ENCODE peak calls at places on chromosomes 3 and 15, in six cellular contexts. C is kidney, S is RWPE1, J is esophagus squamous epithelium, O is HCT116, T is left ventricle myocardium inferior. D is an unnamed sample.

GRCh38 chr3:146275476-146275875 is 24.6 kb upstream of the PLSCR4 start:
- DNase-seq in C (no peak), S (no peak), J (no peak), O (no peak), T (no peak), D (no peak)

GRCh38 chr3:155744626-155745324 is at the start of gene PLCH1:
- DNase-seq in C (peak; percentile 90), S (peak; percentile 38), J (no peak), O (peak; percentile 62), T (peak; percentile 55), D (no peak)

GRCh38 chr3:73625124-73625665 is 454 bp upstream of the PDZRN3 start:
- DNase-seq in C (peak; percentile 62), S (no peak), J (no peak), O (no peak), T (peak; percentile 54), D (no peak)

GRCh38 chr3:58414538-58415197 is 19.0 kb downstream of the PDHB start:
- DNase-seq in C (no peak), S (peak; percentile 39), J (no peak), O (peak; percentile 44), T (peak; percentile 33), D (no peak)

GRCh38 chr15:101308604-101309435 is 13.8 kb upstream of the SNRPA1 start:
- DNase-seq in C (no peak), S (no peak), J (no peak), O (no peak), T (no peak), D (no peak)

GRCh38 chr15:69757186-69757585 is 304.6 kb downstream of the RPLP1 start:
- DNase-seq in C (no peak), S (peak; percentile 20), J (no peak), O (no peak), T (no peak), D (no peak)

GRCh38 chr3:46946416-46946815 is 30.1 kb downstream of the CCDC12 start:
- DNase-seq in C (peak; percentile 87), S (no peak), J (no peak), O (no peak), T (no peak), D (no peak)

GRCh38 chr3:123026551-123027291 is 842 bp downstream of the SEMA5B start:
- DNase-seq in C (peak; percentile 81), S (no peak), J (no peak), O (no peak), T (peak; percentile 39), D (no peak)

GRCh38 chr3:65569845-65570405 is 468.8 kb downstream of the MAGI1 start:
- DNase-seq in C (no peak), S (no peak), J (no peak), O (no peak), T (no peak), D (no peak)

GRCh38 chr3:73490453-73491311 is 134.1 kb downstream of the PDZRN3 start:
- DNase-seq in C (peak; percentile 56), S (no peak), J (no peak), O (no peak), T (peak; percentile 47), D (no peak)

GRCh38 chr3:17039579-17039978 is 154.8 kb downstream of the PLCL2 start:
- DNase-seq in C (no peak), S (peak; percentile 66), J (no peak), O (peak; percentile 78), T (no peak), D (no peak)

GRCh38 chr3:154886437-154886836 is 193.7 kb upstream of the MME start:
- DNase-seq in C (no peak), S (peak; percentile 38), J (no peak), O (no peak), T (peak; percentile 19), D (no peak)

GRCh38 chr15:43165801-43166325 is 19.3 kb upstream of the CCNDBP1 start:
- DNase-seq in C (no peak), S (no peak), J (no peak), O (no peak), T (no peak), D (no peak)

GRCh38 chr15:80662129-80662528 is 33.0 kb upstream of the ABHD17C start:
- DNase-seq in C (no peak), S (no peak), J (no peak), O (no peak), T (no peak), D (no peak)

GRCh38 chr15:95278532-95279265 is 1047.3 kb downstream of the MCTP2 start:
- DNase-seq in C (no peak), S (no peak), J (no peak), O (no peak), T (no peak), D (no peak)

GRCh38 chr15:62879770-62880169 is 162.8 kb upstream of the TPM1 start:
- DNase-seq in C (no peak), S (no peak), J (no peak), O (no peak), T (no peak), D (no peak)

GRCh38 chr15:91408476-91409076 is 308.5 kb downstream of the SV2B start:
- DNase-seq in C (no peak), S (no peak), J (no peak), O (no peak), T (peak; percentile 14), D (no peak)

GRCh38 chr15:71611721-71612016 is 198.7 kb upstream of the NR2E3 start:
- DNase-seq in C (no peak), S (no peak), J (no peak), O (no peak), T (no peak), D (no peak)

GRCh38 chr3:133925960-133926735 is 30.5 kb upstream of the RAB6B start:
- DNase-seq in C (no peak), S (no peak), J (no peak), O (no peak), T (no peak), D (no peak)

GRCh38 chr15:78050851-78051250 is 26.7 kb downstream of the TBC1D2B start:
- DNase-seq in C (no peak), S (no peak), J (no peak), O (no peak), T (no peak), D (no peak)

GRCh38 chr15:31347067-31347975 is 20.7 kb downstream of the KLF13 start:
- DNase-seq in C (no peak), S (no peak), J (no peak), O (no peak), T (no peak), D (no peak)

GRCh38 chr3:120114981-120115380 is 20.7 kb upstream of the GSK3B start:
- DNase-seq in C (no peak), S (no peak), J (no peak), O (no peak), T (no peak), D (no peak)

GRCh38 chr3:38029400-38030125 is at the start of gene PLCD1:
- DNase-seq in C (peak; percentile 96), S (peak; percentile 40), J (no peak), O (no peak), T (peak; percentile 84), D (peak; percentile 43)

GRCh38 chr3:187025254-187025655 is 94.9 kb downstream of the ST6GAL1 start:
- DNase-seq in C (no peak), S (no peak), J (no peak), O (no peak), T (no peak), D (no peak)

GRCh38 chr3:13148561-13149330 is 75.5 kb upstream of the IQSEC1 start:
- DNase-seq in C (peak; percentile 53), S (no peak), J (no peak), O (no peak), T (no peak), D (no peak)

DNA sequence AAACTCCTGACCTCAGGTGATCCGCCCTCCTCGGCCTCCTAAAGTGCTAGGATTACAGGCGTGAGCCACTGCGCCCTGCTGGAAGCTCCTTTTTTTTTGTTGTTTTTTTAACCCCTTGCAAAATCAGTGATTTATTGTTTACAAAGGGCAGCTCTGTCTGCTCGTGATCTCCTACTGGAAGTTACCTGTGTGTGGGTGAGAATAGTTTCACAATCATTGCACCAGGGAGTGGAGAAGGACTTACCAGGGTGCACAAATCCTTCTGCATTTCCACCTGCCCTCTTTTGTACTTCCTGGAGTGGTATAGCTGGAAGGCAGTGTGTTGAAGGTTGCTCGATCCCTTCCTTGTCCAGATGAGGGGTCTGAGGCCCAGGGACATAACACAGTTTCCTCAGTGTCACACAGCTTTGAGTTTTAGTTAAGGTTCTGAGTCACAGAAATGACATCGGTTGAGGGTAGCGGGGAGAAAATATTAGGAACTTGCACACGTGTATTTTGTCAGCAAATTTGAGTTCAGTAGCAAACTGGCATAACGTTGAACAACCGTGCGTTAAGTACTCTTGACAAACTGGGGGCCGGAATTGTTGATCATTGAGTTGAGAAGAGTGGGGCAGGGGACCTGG is 11.3 kb upstream of the TRAK1 start:
- DNase-seq in C (no peak), S (peak; percentile 30), J (no peak), O (no peak), T (no peak), D (no peak)
- H3K27ac ChIP-seq in C (peak overlapping the region; percentile 76), S (peak overlapping the region; percentile 78), J (peak overlapping the region; percentile 69), O (peak overlapping the region; percentile 54), T (peak overlapping the region; percentile 78), D (peak overlapping the region; percentile 88)

DNA sequence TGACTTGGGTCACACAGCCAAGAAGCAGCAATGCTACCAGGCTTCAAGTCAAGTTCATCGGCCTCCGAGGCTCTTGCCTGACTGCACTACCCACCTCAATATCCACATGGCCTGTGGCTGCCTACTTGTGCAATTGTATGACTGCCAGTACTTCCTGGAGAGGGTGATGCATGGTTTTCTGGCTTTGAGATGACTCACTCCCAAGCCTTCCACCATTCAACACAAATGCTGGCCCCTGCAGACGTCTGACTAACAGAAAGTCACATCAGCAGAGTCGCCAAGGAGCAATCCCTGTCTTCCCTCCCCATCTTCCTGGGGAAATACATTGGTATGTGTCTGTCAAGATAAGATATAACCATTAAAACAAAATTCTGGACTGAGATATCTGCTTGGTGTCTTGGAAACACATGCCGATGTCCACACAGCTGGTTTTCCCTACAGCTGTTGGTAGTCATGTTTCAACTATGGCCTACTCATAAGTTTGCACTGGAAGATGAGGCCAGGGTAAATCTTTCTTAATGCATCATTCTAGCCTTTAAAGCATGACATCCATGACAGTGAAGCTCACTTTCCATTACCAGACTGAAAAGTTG is 79.6 kb upstream of the SPATA12 start:
- DNase-seq in C (no peak), S (peak; percentile 79), J (peak; percentile 30), O (peak; percentile 68), T (peak; percentile 24), D (no peak)
- H3K27ac ChIP-seq in C (no peak overlapping the region), S (peak overlapping the region; percentile 47), J (no peak overlapping the region), O (no peak overlapping the region), T (peak overlapping the region; percentile 1), D (no peak overlapping the region)

DNA sequence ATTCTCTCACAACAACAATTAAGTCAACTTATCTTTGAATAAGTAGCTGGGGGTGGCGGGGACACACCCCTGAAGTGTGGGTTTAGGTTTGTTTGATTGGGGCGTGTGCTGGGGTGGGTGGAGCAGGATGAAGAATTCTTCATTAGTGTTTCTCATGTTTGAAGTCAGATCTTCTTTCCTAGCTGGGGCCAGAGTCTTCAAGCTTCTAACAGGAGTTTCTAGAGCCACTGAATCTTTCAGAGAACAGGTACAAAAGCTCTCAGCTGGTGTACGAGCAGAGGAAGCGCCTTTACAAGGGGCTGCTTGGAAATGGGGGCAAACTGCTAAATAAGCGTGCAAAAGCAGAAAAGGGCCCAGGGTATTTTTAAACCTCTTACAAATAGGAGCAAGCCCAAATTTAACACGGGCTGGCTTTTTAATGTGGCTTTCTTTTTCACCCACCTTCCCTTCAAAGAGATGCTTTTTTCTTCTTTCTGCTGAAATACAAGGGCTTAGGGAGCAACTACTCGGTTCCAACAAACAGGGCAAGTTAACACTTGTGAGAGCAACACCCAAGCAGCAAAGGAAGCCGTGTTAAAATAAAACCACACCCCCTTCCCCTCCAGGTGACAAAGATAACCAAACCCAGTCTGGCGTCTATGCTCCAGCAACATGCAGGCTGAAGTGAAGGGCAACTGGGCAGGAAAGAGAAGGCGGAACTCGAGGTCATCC is 86.9 kb upstream of the RASGRP1 start:
- DNase-seq in C (no peak), S (peak; percentile 13), J (no peak), O (no peak), T (no peak), D (no peak)
- H3K27ac ChIP-seq in C (no peak overlapping the region), S (no peak overlapping the region), J (peak overlapping the region; percentile 55), O (no peak overlapping the region), T (no peak overlapping the region), D (no peak overlapping the region)

GRCh38 chr3:124456506-124456905 is 273.7 kb upstream of the UMPS start:
- DNase-seq in C (no peak), S (no peak), J (no peak), O (no peak), T (peak; percentile 25), D (no peak)
- H3K27ac ChIP-seq in C (no peak overlapping the region), S (no peak overlapping the region), J (no peak overlapping the region), O (no peak overlapping the region), T (no peak overlapping the region), D (no peak overlapping the region)

D was measured in substantia nigra.